ENCODE peak calls at places on chromosomes 13 and 19, in ten cellular contexts. D is GM10248; J is NCI-H524; K is ELF-1; X is HS-27A; E is activated T-helper 1 cell treated with anti-CD3 and anti-CD28 coated beads, Interleukin-12 subunit alpha, Interleukin-12 subunit beta, Interleukin-2, Interleukin-4 antibody, amounts not matched to agents 30 ng/mL and 10 ng/mL and 1 ng/mL, durations not matched to agents 14 hours and 24 hours and 36 hours; N is esophagus squamous epithelium; M is BE2C; V is PC-3; Q is RCC 7860. O is an unnamed sample.

GRCh38 chr19:44876930-44877530 is 14.0 kb upstream of the TOMM40 start:
- DNase-seq in D (no peak), J (no peak), K (no peak), X (no peak), E (no peak), N (no peak), M (no peak), V (no peak), Q (no peak), O (no peak)

GRCh38 chr19:9584073-9584833 is at the start of gene ZNF121:
- DNase-seq in D (peak), J (peak), K (peak), X (peak), E (peak), N (no peak), M (peak), V (peak), Q (peak), O (peak)

GRCh38 chr13:37960427-37960826 is 90.9 kb upstream of the TRPC4 start:
- DNase-seq in D (no peak), J (no peak), K (no peak), X (no peak), E (no peak), N (no peak), M (no peak), V (peak), Q (no peak), O (no peak)

GRCh38 chr13:113742000-113742441 is 17.0 kb upstream of the TMEM255B start:
- DNase-seq in D (no peak), J (no peak), K (peak), X (no peak), E (no peak), N (no peak), M (peak), V (peak), Q (no peak), O (no peak)

GRCh38 chr19:23259961-23260360 is 9.8 kb upstream of the ZNF724 start:
- DNase-seq in D (no peak), J (no peak), K (no peak), X (no peak), E (no peak), N (no peak), M (no peak), V (no peak), Q (no peak), O (no peak)

GRCh38 chr13:99439850-99440604 is 61.2 kb upstream of the TM9SF2 start:
- DNase-seq in D (no peak), J (no peak), K (no peak), X (no peak), E (no peak), N (no peak), M (no peak), V (peak), Q (no peak), O (no peak)

GRCh38 chr13:34064456-34065205 is 246.7 kb downstream of the RFC3 start:
- DNase-seq in D (no peak), J (no peak), K (no peak), X (no peak), E (no peak), N (no peak), M (no peak), V (peak), Q (no peak), O (no peak)

GRCh38 chr13:39811696-39812095 is 156.2 kb downstream of the COG6 start:
- DNase-seq in D (no peak), J (no peak), K (no peak), X (no peak), E (no peak), N (no peak), M (no peak), V (no peak), Q (no peak), O (no peak)

GRCh38 chr19:33866696-33867095 is 70.0 kb downstream of the KCTD15 start:
- DNase-seq in D (no peak), J (no peak), K (no peak), X (no peak), E (no peak), N (no peak), M (no peak), V (no peak), Q (no peak), O (no peak)

GRCh38 chr19:18046066-18046718 is 38.2 kb downstream of the ARRDC2 start:
- DNase-seq in D (no peak), J (peak), K (no peak), X (peak), E (no peak), N (no peak), M (no peak), V (peak), Q (peak), O (no peak)

GRCh38 chr13:23753523-23753922 is 135.7 kb downstream of the MIPEP start:
- DNase-seq in D (no peak), J (no peak), K (no peak), X (no peak), E (no peak), N (no peak), M (no peak), V (peak), Q (no peak), O (no peak)

GRCh38 chr19:35310811-35311465 is 18.0 kb upstream of the CD22 start:
- DNase-seq in D (no peak), J (no peak), K (peak), X (no peak), E (no peak), N (no peak), M (no peak), V (no peak), Q (no peak), O (no peak)

GRCh38 chr19:37909661-37910199 is 2.7 kb downstream of the SIPA1L3 start:
- DNase-seq in D (no peak), J (no peak), K (no peak), X (no peak), E (no peak), N (no peak), M (no peak), V (no peak), Q (no peak), O (no peak)

GRCh38 chr13:95185851-95186250 is 115.4 kb downstream of the ABCC4 start:
- DNase-seq in D (no peak), J (no peak), K (no peak), X (no peak), E (peak), N (no peak), M (no peak), V (no peak), Q (no peak), O (no peak)

GRCh38 chr13:102567857-102568256 is 28.9 kb upstream of the TPP2 start:
- DNase-seq in D (no peak), J (no peak), K (peak), X (no peak), E (no peak), N (no peak), M (no peak), V (no peak), Q (no peak), O (no peak)

GRCh38 chr13:96700657-96701056 is 293.6 kb downstream of the OXGR1 start:
- DNase-seq in D (no peak), J (no peak), K (no peak), X (no peak), E (no peak), N (no peak), M (no peak), V (no peak), Q (no peak), O (no peak)

GRCh38 chr13:23921451-23921888 is 24.2 kb upstream of the C1QTNF9B start:
- DNase-seq in D (no peak), J (peak), K (peak), X (no peak), E (peak), N (no peak), M (no peak), V (peak), Q (peak), O (no peak)

GRCh38 chr13:51241720-51242119 is 19.5 kb downstream of the FAM124A start:
- DNase-seq in D (no peak), J (no peak), K (no peak), X (no peak), E (no peak), N (no peak), M (no peak), V (no peak), Q (no peak), O (no peak)

GRCh38 chr13:37326319-37326718 is 220.9 kb upstream of the CSNK1A1L start:
- DNase-seq in D (no peak), J (no peak), K (no peak), X (no peak), E (no peak), N (no peak), M (no peak), V (no peak), Q (no peak), O (no peak)

GRCh38 chr19:1933245-1933644 is 7.7 kb upstream of the CSNK1G2 start:
- DNase-seq in D (peak), J (no peak), K (no peak), X (no peak), E (no peak), N (no peak), M (no peak), V (no peak), Q (no peak), O (no peak)

GRCh38 chr19:16566161-16566560 is 6.1 kb downstream of the SLC35E1 start:
- DNase-seq in D (no peak), J (no peak), K (no peak), X (no peak), E (peak), N (no peak), M (no peak), V (no peak), Q (no peak), O (no peak)

GRCh38 chr13:35693142-35693784 is 216.8 kb upstream of the MAB21L1 start:
- DNase-seq in D (no peak), J (no peak), K (no peak), X (no peak), E (no peak), N (no peak), M (no peak), V (no peak), Q (no peak), O (no peak)

GRCh38 chr19:17170538-17171297 is 44.4 kb upstream of the USE1 start:
- DNase-seq in D (peak), J (no peak), K (no peak), X (no peak), E (peak), N (no peak), M (no peak), V (no peak), Q (no peak), O (no peak)

GRCh38 chr13:51995677-51996551 is 15.3 kb downstream of the ATP7B start:
- DNase-seq in D (no peak), J (peak), K (peak), X (no peak), E (no peak), N (no peak), M (no peak), V (no peak), Q (no peak), O (no peak)

GRCh38 chr19:11142528-11143171 is 12.9 kb downstream of the SPC24 start:
- DNase-seq in D (no peak), J (no peak), K (peak), X (peak), E (no peak), N (no peak), M (peak), V (peak), Q (peak), O (no peak)

GRCh38 chr19:10929402-10929794 is 787 bp downstream of the TIMM29 start:
- DNase-seq in D (no peak), J (no peak), K (no peak), X (no peak), E (no peak), N (no peak), M (no peak), V (no peak), Q (no peak), O (no peak)

GRCh38 chr19:31979362-31979761 is 366.0 kb upstream of the ZNF507 start:
- DNase-seq in D (no peak), J (no peak), K (no peak), X (no peak), E (no peak), N (no peak), M (no peak), V (no peak), Q (no peak), O (no peak)

GRCh38 chr19:53903055-53903680 is 5.9 kb upstream of the CACNG7 start:
- DNase-seq in D (no peak), J (no peak), K (peak), X (no peak), E (peak), N (no peak), M (no peak), V (peak), Q (no peak), O (no peak)

GRCh38 chr19:36849701-36850645 is 703 bp upstream of the ZNF345 start:
- DNase-seq in D (peak), J (peak), K (peak), X (no peak), E (peak), N (peak), M (peak), V (peak), Q (peak), O (peak)

GRCh38 chr13:40456397-40456958 is 210.0 kb downstream of the FOXO1 start:
- DNase-seq in D (no peak), J (peak), K (peak), X (no peak), E (no peak), N (no peak), M (no peak), V (no peak), Q (no peak), O (no peak)

GRCh38 chr13:29676535-29676934 is 81.0 kb upstream of the SLC7A1 start:
- DNase-seq in D (no peak), J (no peak), K (peak), X (no peak), E (no peak), N (no peak), M (no peak), V (no peak), Q (peak), O (no peak)

GRCh38 chr19:6221878-6222746 is 57.7 kb downstream of the MLLT1 start:
- DNase-seq in D (no peak), J (no peak), K (no peak), X (no peak), E (no peak), N (no peak), M (no peak), V (no peak), Q (no peak), O (no peak)

GRCh38 chr13:94620286-94620896 is 18.7 kb downstream of the GPR180 start:
- DNase-seq in D (peak), J (no peak), K (peak), X (no peak), E (no peak), N (no peak), M (peak), V (peak), Q (no peak), O (no peak)

GRCh38 chr13:40479196-40479845 is 187.1 kb downstream of the FOXO1 start:
- DNase-seq in D (no peak), J (no peak), K (no peak), X (no peak), E (no peak), N (no peak), M (no peak), V (no peak), Q (no peak), O (no peak)

GRCh38 chr13:102440259-102440936 is 38.5 kb upstream of the FGF14 start:
- DNase-seq in D (peak), J (no peak), K (no peak), X (no peak), E (no peak), N (no peak), M (peak), V (no peak), Q (peak), O (peak)

O was measured in GM12864.